ENCODE peak calls at places on chromosomes 13 and 19, in ten cellular contexts. One of them, this sample, is unnamed.

GRCh38 chr13:27172495-27172842 is 858 bp upstream of the USP12 start:
- DNase-seq in CD4-positive, alpha-beta T cell: no peak
- DNase-seq in fibroblast of mammary gland: no peak
- DNase-seq in stimulated activated naive CD8-positive, alpha-beta T cell treated with anti-CD3 and anti-CD28 coated beads, Interleukin-15, amount 100 ng/mL, for 72 hours: no peak
- DNase-seq in NCI-H69: no peak
- DNase-seq in stimulated activated CD4-positive, alpha-beta T cell treated with anti-CD3 and anti-CD28 coated beads, Interleukin-2, amount 100 ng/mL, for 48 hours: no peak
- DNase-seq in foreskin fibroblast: peak
- DNase-seq in AG08395: peak
- DNase-seq in endodermal cell: no peak
- DNase-seq in AG10803: peak
- DNase-seq in this sample: peak

GRCh38 chr19:18160441-18160791 is 7.5 kb downstream of the PIK3R2 start:
- DNase-seq in CD4-positive, alpha-beta T cell: no peak
- DNase-seq in fibroblast of mammary gland: peak
- DNase-seq in stimulated activated naive CD8-positive, alpha-beta T cell treated with anti-CD3 and anti-CD28 coated beads, Interleukin-15, amount 100 ng/mL, for 72 hours: no peak
- DNase-seq in NCI-H69: no peak
- DNase-seq in stimulated activated CD4-positive, alpha-beta T cell treated with anti-CD3 and anti-CD28 coated beads, Interleukin-2, amount 100 ng/mL, for 48 hours: no peak
- DNase-seq in foreskin fibroblast: peak
- DNase-seq in AG08395: no peak
- DNase-seq in endodermal cell: no peak
- DNase-seq in AG10803: no peak
- DNase-seq in this sample: no peak

GRCh38 chr13:31591834-31592233 is 147.5 kb upstream of the RXFP2 start:
- DNase-seq in CD4-positive, alpha-beta T cell: no peak
- DNase-seq in fibroblast of mammary gland: no peak
- DNase-seq in stimulated activated naive CD8-positive, alpha-beta T cell treated with anti-CD3 and anti-CD28 coated beads, Interleukin-15, amount 100 ng/mL, for 72 hours: no peak
- DNase-seq in NCI-H69: no peak
- DNase-seq in stimulated activated CD4-positive, alpha-beta T cell treated with anti-CD3 and anti-CD28 coated beads, Interleukin-2, amount 100 ng/mL, for 48 hours: no peak
- DNase-seq in foreskin fibroblast: no peak
- DNase-seq in AG08395: no peak
- DNase-seq in endodermal cell: no peak
- DNase-seq in AG10803: no peak
- DNase-seq in this sample: no peak

GRCh38 chr13:85503797-85504196 is 295.4 kb downstream of the SLITRK6 start:
- DNase-seq in CD4-positive, alpha-beta T cell: no peak
- DNase-seq in fibroblast of mammary gland: peak
- DNase-seq in stimulated activated naive CD8-positive, alpha-beta T cell treated with anti-CD3 and anti-CD28 coated beads, Interleukin-15, amount 100 ng/mL, for 72 hours: no peak
- DNase-seq in NCI-H69: no peak
- DNase-seq in stimulated activated CD4-positive, alpha-beta T cell treated with anti-CD3 and anti-CD28 coated beads, Interleukin-2, amount 100 ng/mL, for 48 hours: no peak
- DNase-seq in foreskin fibroblast: peak
- DNase-seq in AG08395: no peak
- DNase-seq in endodermal cell: no peak
- DNase-seq in AG10803: peak
- DNase-seq in this sample: peak

GRCh38 chr19:28859811-28860210 is 353.1 kb downstream of the UQCRFS1 start:
- DNase-seq in CD4-positive, alpha-beta T cell: no peak
- DNase-seq in fibroblast of mammary gland: no peak
- DNase-seq in stimulated activated naive CD8-positive, alpha-beta T cell treated with anti-CD3 and anti-CD28 coated beads, Interleukin-15, amount 100 ng/mL, for 72 hours: no peak
- DNase-seq in NCI-H69: no peak
- DNase-seq in stimulated activated CD4-positive, alpha-beta T cell treated with anti-CD3 and anti-CD28 coated beads, Interleukin-2, amount 100 ng/mL, for 48 hours: no peak
- DNase-seq in foreskin fibroblast: no peak
- DNase-seq in AG08395: no peak
- DNase-seq in endodermal cell: no peak
- DNase-seq in AG10803: no peak
- DNase-seq in this sample: no peak

GRCh38 chr19:2607712-2608601 is 94.5 kb downstream of the GNG7 start:
- DNase-seq in CD4-positive, alpha-beta T cell: peak
- DNase-seq in fibroblast of mammary gland: no peak
- DNase-seq in stimulated activated naive CD8-positive, alpha-beta T cell treated with anti-CD3 and anti-CD28 coated beads, Interleukin-15, amount 100 ng/mL, for 72 hours: peak
- DNase-seq in NCI-H69: peak
- DNase-seq in stimulated activated CD4-positive, alpha-beta T cell treated with anti-CD3 and anti-CD28 coated beads, Interleukin-2, amount 100 ng/mL, for 48 hours: peak
- DNase-seq in foreskin fibroblast: no peak
- DNase-seq in AG08395: no peak
- DNase-seq in endodermal cell: no peak
- DNase-seq in AG10803: no peak
- DNase-seq in this sample: no peak

GRCh38 chr13:31182987-31183386 is 16.8 kb upstream of the B3GLCT start:
- DNase-seq in CD4-positive, alpha-beta T cell: no peak
- DNase-seq in fibroblast of mammary gland: no peak
- DNase-seq in stimulated activated naive CD8-positive, alpha-beta T cell treated with anti-CD3 and anti-CD28 coated beads, Interleukin-15, amount 100 ng/mL, for 72 hours: no peak
- DNase-seq in NCI-H69: no peak
- DNase-seq in stimulated activated CD4-positive, alpha-beta T cell treated with anti-CD3 and anti-CD28 coated beads, Interleukin-2, amount 100 ng/mL, for 48 hours: no peak
- DNase-seq in foreskin fibroblast: no peak
- DNase-seq in AG08395: no peak
- DNase-seq in endodermal cell: no peak
- DNase-seq in AG10803: no peak
- DNase-seq in this sample: no peak

GRCh38 chr19:17775245-17775927 is 19.6 kb upstream of the B3GNT3 start:
- DNase-seq in CD4-positive, alpha-beta T cell: peak
- DNase-seq in fibroblast of mammary gland: peak
- DNase-seq in stimulated activated naive CD8-positive, alpha-beta T cell treated with anti-CD3 and anti-CD28 coated beads, Interleukin-15, amount 100 ng/mL, for 72 hours: no peak
- DNase-seq in NCI-H69: peak
- DNase-seq in stimulated activated CD4-positive, alpha-beta T cell treated with anti-CD3 and anti-CD28 coated beads, Interleukin-2, amount 100 ng/mL, for 48 hours: peak
- DNase-seq in foreskin fibroblast: peak
- DNase-seq in AG08395: peak
- DNase-seq in endodermal cell: peak
- DNase-seq in AG10803: peak
- DNase-seq in this sample: peak

GRCh38 chr13:20997301-20998061 is 63.9 kb downstream of the LATS2 start:
- DNase-seq in CD4-positive, alpha-beta T cell: no peak
- DNase-seq in fibroblast of mammary gland: peak
- DNase-seq in stimulated activated naive CD8-positive, alpha-beta T cell treated with anti-CD3 and anti-CD28 coated beads, Interleukin-15, amount 100 ng/mL, for 72 hours: no peak
- DNase-seq in NCI-H69: no peak
- DNase-seq in stimulated activated CD4-positive, alpha-beta T cell treated with anti-CD3 and anti-CD28 coated beads, Interleukin-2, amount 100 ng/mL, for 48 hours: no peak
- DNase-seq in foreskin fibroblast: peak
- DNase-seq in AG08395: peak
- DNase-seq in endodermal cell: peak
- DNase-seq in AG10803: peak
- DNase-seq in this sample: peak

GRCh38 chr13:93977986-93978385 is 501.5 kb downstream of the DCT start:
- DNase-seq in CD4-positive, alpha-beta T cell: no peak
- DNase-seq in fibroblast of mammary gland: no peak
- DNase-seq in stimulated activated naive CD8-positive, alpha-beta T cell treated with anti-CD3 and anti-CD28 coated beads, Interleukin-15, amount 100 ng/mL, for 72 hours: no peak
- DNase-seq in NCI-H69: no peak
- DNase-seq in stimulated activated CD4-positive, alpha-beta T cell treated with anti-CD3 and anti-CD28 coated beads, Interleukin-2, amount 100 ng/mL, for 48 hours: no peak
- DNase-seq in foreskin fibroblast: peak
- DNase-seq in AG08395: no peak
- DNase-seq in endodermal cell: no peak
- DNase-seq in AG10803: peak
- DNase-seq in this sample: peak

GRCh38 chr13:77732287-77732686 is 34.8 kb downstream of the SLAIN1 start:
- DNase-seq in CD4-positive, alpha-beta T cell: no peak
- DNase-seq in fibroblast of mammary gland: no peak
- DNase-seq in stimulated activated naive CD8-positive, alpha-beta T cell treated with anti-CD3 and anti-CD28 coated beads, Interleukin-15, amount 100 ng/mL, for 72 hours: no peak
- DNase-seq in NCI-H69: peak
- DNase-seq in stimulated activated CD4-positive, alpha-beta T cell treated with anti-CD3 and anti-CD28 coated beads, Interleukin-2, amount 100 ng/mL, for 48 hours: no peak
- DNase-seq in foreskin fibroblast: no peak
- DNase-seq in AG08395: no peak
- DNase-seq in endodermal cell: no peak
- DNase-seq in AG10803: no peak
- DNase-seq in this sample: no peak

GRCh38 chr13:106373989-106374572 is 161.4 kb downstream of the EFNB2 start:
- DNase-seq in CD4-positive, alpha-beta T cell: no peak
- DNase-seq in fibroblast of mammary gland: peak
- DNase-seq in stimulated activated naive CD8-positive, alpha-beta T cell treated with anti-CD3 and anti-CD28 coated beads, Interleukin-15, amount 100 ng/mL, for 72 hours: peak
- DNase-seq in NCI-H69: peak
- DNase-seq in stimulated activated CD4-positive, alpha-beta T cell treated with anti-CD3 and anti-CD28 coated beads, Interleukin-2, amount 100 ng/mL, for 48 hours: no peak
- DNase-seq in foreskin fibroblast: peak
- DNase-seq in AG08395: no peak
- DNase-seq in endodermal cell: peak
- DNase-seq in AG10803: peak
- DNase-seq in this sample: no peak

GRCh38 chr19:38850976-38851621 is 1.3 kb upstream of the HNRNPL start:
- DNase-seq in CD4-positive, alpha-beta T cell: peak
- DNase-seq in fibroblast of mammary gland: no peak
- DNase-seq in stimulated activated naive CD8-positive, alpha-beta T cell treated with anti-CD3 and anti-CD28 coated beads, Interleukin-15, amount 100 ng/mL, for 72 hours: peak
- DNase-seq in NCI-H69: peak
- DNase-seq in stimulated activated CD4-positive, alpha-beta T cell treated with anti-CD3 and anti-CD28 coated beads, Interleukin-2, amount 100 ng/mL, for 48 hours: no peak
- DNase-seq in foreskin fibroblast: peak
- DNase-seq in AG08395: no peak
- DNase-seq in endodermal cell: no peak
- DNase-seq in AG10803: no peak
- DNase-seq in this sample: no peak

GRCh38 chr13:36431204-36432105 is 840 bp upstream of the CCNA1 start:
- DNase-seq in CD4-positive, alpha-beta T cell: no peak
- DNase-seq in fibroblast of mammary gland: no peak
- DNase-seq in stimulated activated naive CD8-positive, alpha-beta T cell treated with anti-CD3 and anti-CD28 coated beads, Interleukin-15, amount 100 ng/mL, for 72 hours: peak
- DNase-seq in NCI-H69: peak
- DNase-seq in stimulated activated CD4-positive, alpha-beta T cell treated with anti-CD3 and anti-CD28 coated beads, Interleukin-2, amount 100 ng/mL, for 48 hours: no peak
- DNase-seq in foreskin fibroblast: peak
- DNase-seq in AG08395: no peak
- DNase-seq in endodermal cell: no peak
- DNase-seq in AG10803: no peak
- DNase-seq in this sample: no peak

GRCh38 chr19:40576181-40576584 is 490 bp upstream of the SHKBP1 start:
- DNase-seq in CD4-positive, alpha-beta T cell: no peak
- DNase-seq in fibroblast of mammary gland: no peak
- DNase-seq in stimulated activated naive CD8-positive, alpha-beta T cell treated with anti-CD3 and anti-CD28 coated beads, Interleukin-15, amount 100 ng/mL, for 72 hours: no peak
- DNase-seq in NCI-H69: peak
- DNase-seq in stimulated activated CD4-positive, alpha-beta T cell treated with anti-CD3 and anti-CD28 coated beads, Interleukin-2, amount 100 ng/mL, for 48 hours: no peak
- DNase-seq in foreskin fibroblast: no peak
- DNase-seq in AG08395: no peak
- DNase-seq in endodermal cell: peak
- DNase-seq in AG10803: no peak
- DNase-seq in this sample: no peak

GRCh38 chr19:42293539-42293938 is 8.4 kb upstream of the PRR19 start:
- DNase-seq in CD4-positive, alpha-beta T cell: no peak
- DNase-seq in fibroblast of mammary gland: no peak
- DNase-seq in stimulated activated naive CD8-positive, alpha-beta T cell treated with anti-CD3 and anti-CD28 coated beads, Interleukin-15, amount 100 ng/mL, for 72 hours: no peak
- DNase-seq in NCI-H69: no peak
- DNase-seq in stimulated activated CD4-positive, alpha-beta T cell treated with anti-CD3 and anti-CD28 coated beads, Interleukin-2, amount 100 ng/mL, for 48 hours: no peak
- DNase-seq in foreskin fibroblast: no peak
- DNase-seq in AG08395: no peak
- DNase-seq in endodermal cell: peak
- DNase-seq in AG10803: no peak
- DNase-seq in this sample: no peak

GRCh38 chr19:6060600-6061391 is 49.5 kb downstream of the RFX2 start:
- DNase-seq in CD4-positive, alpha-beta T cell: peak
- DNase-seq in fibroblast of mammary gland: peak
- DNase-seq in stimulated activated naive CD8-positive, alpha-beta T cell treated with anti-CD3 and anti-CD28 coated beads, Interleukin-15, amount 100 ng/mL, for 72 hours: peak
- DNase-seq in NCI-H69: no peak
- DNase-seq in stimulated activated CD4-positive, alpha-beta T cell treated with anti-CD3 and anti-CD28 coated beads, Interleukin-2, amount 100 ng/mL, for 48 hours: no peak
- DNase-seq in foreskin fibroblast: peak
- DNase-seq in AG08395: peak
- DNase-seq in endodermal cell: peak
- DNase-seq in AG10803: peak
- DNase-seq in this sample: no peak

GRCh38 chr13:32225494-32225931 is 89.7 kb downstream of the ZAR1L start:
- DNase-seq in CD4-positive, alpha-beta T cell: no peak
- DNase-seq in fibroblast of mammary gland: peak
- DNase-seq in stimulated activated naive CD8-positive, alpha-beta T cell treated with anti-CD3 and anti-CD28 coated beads, Interleukin-15, amount 100 ng/mL, for 72 hours: no peak
- DNase-seq in NCI-H69: no peak
- DNase-seq in stimulated activated CD4-positive, alpha-beta T cell treated with anti-CD3 and anti-CD28 coated beads, Interleukin-2, amount 100 ng/mL, for 48 hours: no peak
- DNase-seq in foreskin fibroblast: peak
- DNase-seq in AG08395: peak
- DNase-seq in endodermal cell: no peak
- DNase-seq in AG10803: peak
- DNase-seq in this sample: peak

GRCh38 chr13:44819245-44819644 is 170.0 kb downstream of the NUFIP1 start:
- DNase-seq in CD4-positive, alpha-beta T cell: no peak
- DNase-seq in fibroblast of mammary gland: peak
- DNase-seq in stimulated activated naive CD8-positive, alpha-beta T cell treated with anti-CD3 and anti-CD28 coated beads, Interleukin-15, amount 100 ng/mL, for 72 hours: peak
- DNase-seq in NCI-H69: peak
- DNase-seq in stimulated activated CD4-positive, alpha-beta T cell treated with anti-CD3 and anti-CD28 coated beads, Interleukin-2, amount 100 ng/mL, for 48 hours: no peak
- DNase-seq in foreskin fibroblast: peak
- DNase-seq in AG08395: peak
- DNase-seq in endodermal cell: peak
- DNase-seq in AG10803: peak
- DNase-seq in this sample: peak

GRCh38 chr13:55664178-55664577 is 1476.5 kb upstream of the PRR20A start:
- DNase-seq in CD4-positive, alpha-beta T cell: no peak
- DNase-seq in fibroblast of mammary gland: no peak
- DNase-seq in stimulated activated naive CD8-positive, alpha-beta T cell treated with anti-CD3 and anti-CD28 coated beads, Interleukin-15, amount 100 ng/mL, for 72 hours: no peak
- DNase-seq in NCI-H69: no peak
- DNase-seq in stimulated activated CD4-positive, alpha-beta T cell treated with anti-CD3 and anti-CD28 coated beads, Interleukin-2, amount 100 ng/mL, for 48 hours: no peak
- DNase-seq in foreskin fibroblast: no peak
- DNase-seq in AG08395: no peak
- DNase-seq in endodermal cell: peak
- DNase-seq in AG10803: no peak
- DNase-seq in this sample: no peak

GRCh38 chr19:19341026-19341425 is 20.4 kb downstream of the MAU2 start:
- DNase-seq in CD4-positive, alpha-beta T cell: no peak
- DNase-seq in fibroblast of mammary gland: no peak
- DNase-seq in stimulated activated naive CD8-positive, alpha-beta T cell treated with anti-CD3 and anti-CD28 coated beads, Interleukin-15, amount 100 ng/mL, for 72 hours: no peak
- DNase-seq in NCI-H69: no peak
- DNase-seq in stimulated activated CD4-positive, alpha-beta T cell treated with anti-CD3 and anti-CD28 coated beads, Interleukin-2, amount 100 ng/mL, for 48 hours: no peak
- DNase-seq in foreskin fibroblast: no peak
- DNase-seq in AG08395: no peak
- DNase-seq in endodermal cell: no peak
- DNase-seq in AG10803: no peak
- DNase-seq in this sample: no peak

GRCh38 chr13:37074703-37075102 is 15.2 kb upstream of the SUPT20H start:
- DNase-seq in CD4-positive, alpha-beta T cell: no peak
- DNase-seq in fibroblast of mammary gland: peak
- DNase-seq in stimulated activated naive CD8-positive, alpha-beta T cell treated with anti-CD3 and anti-CD28 coated beads, Interleukin-15, amount 100 ng/mL, for 72 hours: no peak
- DNase-seq in NCI-H69: peak
- DNase-seq in stimulated activated CD4-positive, alpha-beta T cell treated with anti-CD3 and anti-CD28 coated beads, Interleukin-2, amount 100 ng/mL, for 48 hours: no peak
- DNase-seq in foreskin fibroblast: peak
- DNase-seq in AG08395: peak
- DNase-seq in endodermal cell: no peak
- DNase-seq in AG10803: peak
- DNase-seq in this sample: no peak

GRCh38 chr19:40348961-40349507 is 539 bp downstream of the PLD3 start:
- DNase-seq in CD4-positive, alpha-beta T cell: no peak
- DNase-seq in fibroblast of mammary gland: peak
- DNase-seq in stimulated activated naive CD8-positive, alpha-beta T cell treated with anti-CD3 and anti-CD28 coated beads, Interleukin-15, amount 100 ng/mL, for 72 hours: no peak
- DNase-seq in NCI-H69: peak
- DNase-seq in stimulated activated CD4-positive, alpha-beta T cell treated with anti-CD3 and anti-CD28 coated beads, Interleukin-2, amount 100 ng/mL, for 48 hours: no peak
- DNase-seq in foreskin fibroblast: peak
- DNase-seq in AG08395: peak
- DNase-seq in endodermal cell: peak
- DNase-seq in AG10803: peak
- DNase-seq in this sample: peak

GRCh38 chr13:98495627-98496238 is 81.2 kb downstream of the STK24 start:
- DNase-seq in CD4-positive, alpha-beta T cell: no peak
- DNase-seq in fibroblast of mammary gland: peak
- DNase-seq in stimulated activated naive CD8-positive, alpha-beta T cell treated with anti-CD3 and anti-CD28 coated beads, Interleukin-15, amount 100 ng/mL, for 72 hours: no peak
- DNase-seq in NCI-H69: peak
- DNase-seq in stimulated activated CD4-positive, alpha-beta T cell treated with anti-CD3 and anti-CD28 coated beads, Interleukin-2, amount 100 ng/mL, for 48 hours: no peak
- DNase-seq in foreskin fibroblast: peak
- DNase-seq in AG08395: peak
- DNase-seq in endodermal cell: peak
- DNase-seq in AG10803: peak
- DNase-seq in this sample: no peak

GRCh38 chr19:50794074-50794777 is 4.0 kb downstream of the ACP4 start:
- DNase-seq in CD4-positive, alpha-beta T cell: no peak
- DNase-seq in fibroblast of mammary gland: peak
- DNase-seq in stimulated activated naive CD8-positive, alpha-beta T cell treated with anti-CD3 and anti-CD28 coated beads, Interleukin-15, amount 100 ng/mL, for 72 hours: no peak
- DNase-seq in NCI-H69: peak
- DNase-seq in stimulated activated CD4-positive, alpha-beta T cell treated with anti-CD3 and anti-CD28 coated beads, Interleukin-2, amount 100 ng/mL, for 48 hours: no peak
- DNase-seq in foreskin fibroblast: peak
- DNase-seq in AG08395: no peak
- DNase-seq in endodermal cell: no peak
- DNase-seq in AG10803: no peak
- DNase-seq in this sample: no peak

GRCh38 chr19:10846500-10847202 is 1.6 kb upstream of the C19orf38 start:
- DNase-seq in CD4-positive, alpha-beta T cell: no peak
- DNase-seq in fibroblast of mammary gland: no peak
- DNase-seq in stimulated activated naive CD8-positive, alpha-beta T cell treated with anti-CD3 and anti-CD28 coated beads, Interleukin-15, amount 100 ng/mL, for 72 hours: no peak
- DNase-seq in NCI-H69: no peak
- DNase-seq in stimulated activated CD4-positive, alpha-beta T cell treated with anti-CD3 and anti-CD28 coated beads, Interleukin-2, amount 100 ng/mL, for 48 hours: no peak
- DNase-seq in foreskin fibroblast: no peak
- DNase-seq in AG08395: no peak
- DNase-seq in endodermal cell: no peak
- DNase-seq in AG10803: no peak
- DNase-seq in this sample: no peak

GRCh38 chr13:58018020-58018419 is 386.5 kb downstream of the PCDH17 start:
- DNase-seq in CD4-positive, alpha-beta T cell: no peak
- DNase-seq in fibroblast of mammary gland: no peak
- DNase-seq in stimulated activated naive CD8-positive, alpha-beta T cell treated with anti-CD3 and anti-CD28 coated beads, Interleukin-15, amount 100 ng/mL, for 72 hours: no peak
- DNase-seq in NCI-H69: peak
- DNase-seq in stimulated activated CD4-positive, alpha-beta T cell treated with anti-CD3 and anti-CD28 coated beads, Interleukin-2, amount 100 ng/mL, for 48 hours: no peak
- DNase-seq in foreskin fibroblast: no peak
- DNase-seq in AG08395: no peak
- DNase-seq in endodermal cell: no peak
- DNase-seq in AG10803: no peak
- DNase-seq in this sample: no peak

GRCh38 chr19:23075031-23075733 is 41.6 kb upstream of the ZNF730 start:
- DNase-seq in CD4-positive, alpha-beta T cell: no peak
- DNase-seq in fibroblast of mammary gland: peak
- DNase-seq in stimulated activated naive CD8-positive, alpha-beta T cell treated with anti-CD3 and anti-CD28 coated beads, Interleukin-15, amount 100 ng/mL, for 72 hours: no peak
- DNase-seq in NCI-H69: no peak
- DNase-seq in stimulated activated CD4-positive, alpha-beta T cell treated with anti-CD3 and anti-CD28 coated beads, Interleukin-2, amount 100 ng/mL, for 48 hours: no peak
- DNase-seq in foreskin fibroblast: peak
- DNase-seq in AG08395: peak
- DNase-seq in endodermal cell: peak
- DNase-seq in AG10803: peak
- DNase-seq in this sample: peak